ENCODE peak calls at places on chromosome 5, in ten cellular contexts. G is nephron progenitor cell, R is Right ventricle myocardium inferior, A is breast epithelium, J is NCI-H1105 treated with DMSO at 0.1 percent for 48 hours, P is NCI-H2081, M is GM06990, S is AG09309, V is HT1080, Y is HFFc6. Z is an unnamed sample.

GRCh38 chr5:130874861-130875419 is 290.1 kb downstream of the HINT1 start:
- DNase-seq in G (no peak), R (no peak), A (no peak), J (no peak), P (no peak), M (no peak), S (no peak), V (no peak), Y (no peak), Z (no peak)

GRCh38 chr5:43432486-43433365 is 20.5 kb upstream of the CCL28 start:
- DNase-seq in G (no peak), R (no peak), A (peak), J (no peak), P (peak), M (no peak), S (peak), V (peak), Y (peak), Z (peak)

GRCh38 chr5:167639761-167640160 is 651.7 kb upstream of the WWC1 start:
- DNase-seq in G (no peak), R (no peak), A (no peak), J (no peak), P (no peak), M (no peak), S (no peak), V (peak), Y (no peak), Z (no peak)

GRCh38 chr5:137207023-137207760 is 291.9 kb downstream of the SPOCK1 start:
- DNase-seq in G (no peak), R (no peak), A (no peak), J (no peak), P (no peak), M (no peak), S (no peak), V (no peak), Y (no peak), Z (no peak)

GRCh38 chr5:172910828-172911627 is 48.2 kb upstream of the RPL26L1 start:
- DNase-seq in G (no peak), R (peak), A (no peak), J (no peak), P (peak), M (peak), S (no peak), V (peak), Y (peak), Z (peak)

GRCh38 chr5:72920690-72921089 is 35.2 kb upstream of the FCHO2 start:
- DNase-seq in G (no peak), R (no peak), A (no peak), J (peak), P (no peak), M (no peak), S (no peak), V (peak), Y (peak), Z (no peak)

GRCh38 chr5:1507016-1507375 is 16.8 kb downstream of the LPCAT1 start:
- DNase-seq in G (no peak), R (peak), A (no peak), J (no peak), P (no peak), M (no peak), S (no peak), V (no peak), Y (no peak), Z (peak)

GRCh38 chr5:10701567-10702039 is 59.4 kb downstream of the DAP start:
- DNase-seq in G (peak), R (no peak), A (no peak), J (peak), P (peak), M (no peak), S (no peak), V (peak), Y (peak), Z (no peak)

GRCh38 chr5:78649816-78650561 is 1.4 kb upstream of the LHFPL2 start:
- DNase-seq in G (no peak), R (no peak), A (no peak), J (no peak), P (no peak), M (no peak), S (no peak), V (peak), Y (peak), Z (no peak)

GRCh38 chr5:179668404-179668803 is 12.4 kb downstream of the CBY3 start:
- DNase-seq in G (peak), R (no peak), A (no peak), J (no peak), P (peak), M (no peak), S (no peak), V (peak), Y (peak), Z (peak)

GRCh38 chr5:10903786-10904560 is 142.9 kb upstream of the DAP start:
- DNase-seq in G (no peak), R (no peak), A (no peak), J (no peak), P (no peak), M (no peak), S (no peak), V (no peak), Y (no peak), Z (no peak)

GRCh38 chr5:126016256-126016655 is 407.0 kb upstream of the GRAMD2B start:
- DNase-seq in G (no peak), R (peak), A (no peak), J (peak), P (peak), M (no peak), S (no peak), V (no peak), Y (no peak), Z (peak)

Z was measured in right cardiac atrium.